ENCODE peak calls at places on chromosome 16, in six cellular contexts. N is GM10248, H is fibroblast of mammary gland, J is fibroblast of lung, T is bronchial epithelial cell, R is WERI-Rb-1. B is an unnamed sample.

GRCh38 chr16:30982548-30983288 is 2.3 kb upstream of the HSD3B7 start:
- DNase-seq in N (no peak), H (peak), J (no peak), T (no peak), R (no peak), B (no peak)

GRCh38 chr16:14013571-14014283 is 57.4 kb upstream of the MRTFB start:
- DNase-seq in N (no peak), H (peak), J (peak), T (peak), R (no peak), B (peak)

GRCh38 chr16:58792188-58792587 is 58.1 kb upstream of the GOT2 start:
- DNase-seq in N (no peak), H (no peak), J (no peak), T (no peak), R (no peak), B (no peak)

GRCh38 chr16:77169650-77170236 is 21.2 kb upstream of the MON1B start:
- DNase-seq in N (peak), H (peak), J (peak), T (peak), R (peak), B (no peak)

GRCh38 chr16:58110590-58111330 is 18.4 kb downstream of the CFAP20 start:
- DNase-seq in N (no peak), H (no peak), J (peak), T (no peak), R (no peak), B (peak)

GRCh38 chr16:67022531-67023214 is 6.3 kb upstream of the CBFB start:
- DNase-seq in N (no peak), H (no peak), J (peak), T (no peak), R (peak), B (peak)

GRCh38 chr16:68281368-68282063 is 17.2 kb downstream of the SLC7A6 start:
- DNase-seq in N (no peak), H (no peak), J (no peak), T (no peak), R (no peak), B (no peak)

GRCh38 chr16:19858006-19858653 is 26.5 kb downstream of the GPRC5B start:
- DNase-seq in N (no peak), H (peak), J (peak), T (no peak), R (no peak), B (no peak)

GRCh38 chr16:81005644-81006471 is 827 bp downstream of the CMC2 start:
- DNase-seq in N (no peak), H (peak), J (no peak), T (peak), R (no peak), B (no peak)

GRCh38 chr16:79071424-79071823 is 529.1 kb downstream of the MAF start:
- DNase-seq in N (no peak), H (no peak), J (no peak), T (peak), R (no peak), B (no peak)

GRCh38 chr16:50802000-50802399 is 60.1 kb downstream of the CYLD start:
- DNase-seq in N (no peak), H (peak), J (peak), T (no peak), R (no peak), B (peak)

GRCh38 chr16:75265911-75266701 is 14.7 kb upstream of the BCAR1 start:
- DNase-seq in N (peak), H (peak), J (no peak), T (no peak), R (peak), B (no peak)

GRCh38 chr16:67928147-67928546 is 3.5 kb downstream of the CTRL start:
- DNase-seq in N (no peak), H (no peak), J (no peak), T (no peak), R (no peak), B (no peak)

GRCh38 chr16:29819506-29819905 is 756 bp upstream of the MVP start:
- DNase-seq in N (no peak), H (no peak), J (no peak), T (no peak), R (no peak), B (no peak)

GRCh38 chr16:24580665-24581064 is 41.3 kb downstream of the RBBP6 start:
- DNase-seq in N (peak), H (peak), J (peak), T (peak), R (no peak), B (peak)

GRCh38 chr16:85303354-85303883 is 191.1 kb upstream of the CIBAR2 start:
- DNase-seq in N (peak), H (no peak), J (peak), T (peak), R (peak), B (no peak)

GRCh38 chr16:23141959-23142740 is 7.1 kb downstream of the USP31 start:
- DNase-seq in N (no peak), H (no peak), J (no peak), T (peak), R (no peak), B (no peak)

GRCh38 chr16:78748471-78748929 is 649.0 kb downstream of the WWOX start:
- DNase-seq in N (no peak), H (no peak), J (no peak), T (peak), R (peak), B (no peak)

GRCh38 chr16:53558665-53559064 is 55.7 kb upstream of the AKTIP start:
- DNase-seq in N (no peak), H (no peak), J (no peak), T (no peak), R (no peak), B (no peak)

GRCh38 chr16:14111713-14112538 is 40.8 kb downstream of the MRTFB start:
- DNase-seq in N (no peak), H (peak), J (no peak), T (no peak), R (no peak), B (no peak)

GRCh38 chr16:30703971-30704370 is 5.0 kb downstream of the SRCAP start:
- DNase-seq in N (no peak), H (no peak), J (no peak), T (no peak), R (no peak), B (no peak)

GRCh38 chr16:69823831-69824563 is 61.9 kb downstream of the WWP2 start:
- DNase-seq in N (peak), H (peak), J (no peak), T (no peak), R (no peak), B (no peak)

GRCh38 chr16:30108059-30108855 is 5.1 kb downstream of the GDPD3 start:
- DNase-seq in N (no peak), H (no peak), J (no peak), T (no peak), R (no peak), B (no peak)

GRCh38 chr16:23979982-23980381 is 144.2 kb downstream of the PRKCB start:
- DNase-seq in N (no peak), H (no peak), J (no peak), T (no peak), R (no peak), B (no peak)

GRCh38 chr16:914453-914852 is 56.3 kb downstream of the LMF1 start:
- DNase-seq in N (no peak), H (peak), J (peak), T (peak), R (no peak), B (no peak)

GRCh38 chr16:17346774-17347569 is 123.8 kb downstream of the XYLT1 start:
- DNase-seq in N (peak), H (no peak), J (no peak), T (no peak), R (no peak), B (no peak)

GRCh38 chr16:346587-346986 is 5.9 kb downstream of the AXIN1 start:
- DNase-seq in N (no peak), H (peak), J (peak), T (peak), R (no peak), B (peak)

GRCh38 chr16:56191807-56192643 is 736 bp downstream of the GNAO1 start:
- DNase-seq in N (no peak), H (no peak), J (no peak), T (no peak), R (no peak), B (no peak)

GRCh38 chr16:58451263-58451662 is 48.7 kb upstream of the NDRG4 start:
- DNase-seq in N (no peak), H (no peak), J (no peak), T (no peak), R (no peak), B (no peak)

GRCh38 chr16:10981697-10982216 is 37.4 kb downstream of the CLEC16A start:
- DNase-seq in N (peak), H (no peak), J (no peak), T (peak), R (peak), B (peak)

GRCh38 chr16:69077251-69077650 is 28.2 kb upstream of the HAS3 start:
- DNase-seq in N (no peak), H (peak), J (peak), T (peak), R (no peak), B (peak)

GRCh38 chr16:67886387-67886786 is 1.7 kb downstream of the NRN1L start:
- DNase-seq in N (no peak), H (no peak), J (no peak), T (no peak), R (peak), B (no peak)

GRCh38 chr16:67462279-67462655 is 18.7 kb downstream of the ATP6V0D1 start:
- DNase-seq in N (no peak), H (no peak), J (peak), T (no peak), R (no peak), B (no peak)

GRCh38 chr16:27414803-27415431 is 12.9 kb downstream of the IL21R start:
- DNase-seq in N (no peak), H (no peak), J (no peak), T (peak), R (no peak), B (no peak)

GRCh38 chr16:30122621-30123160 is 329 bp downstream of the MAPK3 start:
- DNase-seq in N (no peak), H (no peak), J (no peak), T (no peak), R (no peak), B (no peak)

GRCh38 chr16:67169642-67170167 is 633 bp upstream of the NOL3 start:
- DNase-seq in N (no peak), H (no peak), J (peak), T (no peak), R (peak), B (no peak)

GRCh38 chr16:55357241-55357640 is 33.2 kb downstream of the IRX6 start:
- DNase-seq in N (no peak), H (no peak), J (no peak), T (no peak), R (no peak), B (no peak)

GRCh38 chr16:62256406-62256805 is 220.2 kb upstream of the CDH8 start:
- DNase-seq in N (no peak), H (no peak), J (peak), T (peak), R (no peak), B (no peak)
- TF ChIP-seq CTCF in N (no peak), H (no peak), J (no peak), T (peak), R (peak), B (peak)

DNA sequence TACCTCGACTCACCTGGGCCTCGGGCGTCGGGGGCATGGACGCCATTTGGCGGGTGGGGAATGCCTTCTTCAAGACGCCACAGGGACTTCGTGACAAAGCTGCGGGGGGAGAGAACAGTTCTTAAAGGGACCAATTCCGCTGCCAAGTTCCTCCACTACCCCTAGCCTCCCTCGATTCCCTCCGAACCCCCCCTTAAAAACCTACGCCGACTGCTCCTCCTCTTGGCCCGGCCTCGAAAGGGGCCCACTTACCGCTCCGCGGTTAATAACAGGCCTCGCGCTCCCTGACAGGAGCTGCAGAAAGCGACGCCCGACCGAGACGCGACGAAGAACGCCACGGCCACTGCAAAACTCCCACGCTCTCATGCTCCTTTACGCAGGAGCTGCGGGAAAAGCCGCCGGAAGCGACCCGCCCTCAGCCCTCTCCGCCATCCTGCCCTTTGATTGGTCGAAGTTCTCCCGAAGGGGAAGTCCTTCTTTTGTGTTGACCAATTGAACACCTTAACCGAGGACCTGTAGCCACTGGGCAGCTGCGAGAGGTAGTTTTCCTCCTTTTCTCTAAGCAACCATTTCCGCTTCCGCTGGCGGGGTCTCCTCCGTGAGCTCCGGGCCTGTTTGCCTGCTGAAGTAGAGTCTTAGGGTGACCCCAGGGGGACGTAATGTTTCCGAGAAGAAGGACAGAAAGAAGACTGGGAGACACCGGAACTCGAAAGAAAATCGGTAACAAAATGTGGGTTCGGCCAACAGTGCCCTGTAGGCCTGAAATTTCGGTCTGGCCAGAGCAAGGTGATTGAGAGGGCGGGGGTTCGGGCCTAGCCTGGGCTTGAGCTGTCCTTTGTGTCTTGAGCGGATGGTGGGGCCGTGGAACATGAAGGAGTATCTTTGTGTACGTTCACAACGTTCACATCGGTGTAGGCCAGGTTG is at the start of the genes NAA60 and ZNF597:
- DNase-seq in N (peak), H (peak), J (peak), T (peak), R (peak), B (peak)
- TF ChIP-seq CTCF in N (no peak), H (no peak), J (no peak), T (no peak), R (no peak), B (no peak)

GRCh38 chr16:87016636-87017035 is 300.6 kb downstream of the C16orf95 start:
- DNase-seq in N (no peak), H (peak), J (no peak), T (no peak), R (no peak), B (no peak)

GRCh38 chr16:87012954-87013938 is 303.9 kb downstream of the C16orf95 start:
- DNase-seq in N (no peak), H (no peak), J (no peak), T (no peak), R (no peak), B (no peak)

GRCh38 chr16:87016056-87016455 is 301.1 kb downstream of the C16orf95 start:
- DNase-seq in N (no peak), H (no peak), J (no peak), T (no peak), R (no peak), B (no peak)

GRCh38 chr16:87014112-87014511 is 303.1 kb downstream of the C16orf95 start:
- DNase-seq in N (no peak), H (no peak), J (no peak), T (no peak), R (no peak), B (no peak)

GRCh38 chr16:87017388-87018012 is 299.7 kb downstream of the C16orf95 start:
- DNase-seq in N (no peak), H (peak), J (peak), T (peak), R (no peak), B (peak)
- TF ChIP-seq CTCF in N (no peak), H (peak), J (peak), T (no peak), R (peak), B (peak)

GRCh38 chr16:89491238-89491869 is 993 bp upstream of the ANKRD11 start:
- DNase-seq in N (no peak), H (no peak), J (no peak), T (no peak), R (no peak), B (no peak)
- TF ChIP-seq CTCF in N (no peak), H (peak), J (no peak), T (no peak), R (no peak), B (peak)

DNA sequence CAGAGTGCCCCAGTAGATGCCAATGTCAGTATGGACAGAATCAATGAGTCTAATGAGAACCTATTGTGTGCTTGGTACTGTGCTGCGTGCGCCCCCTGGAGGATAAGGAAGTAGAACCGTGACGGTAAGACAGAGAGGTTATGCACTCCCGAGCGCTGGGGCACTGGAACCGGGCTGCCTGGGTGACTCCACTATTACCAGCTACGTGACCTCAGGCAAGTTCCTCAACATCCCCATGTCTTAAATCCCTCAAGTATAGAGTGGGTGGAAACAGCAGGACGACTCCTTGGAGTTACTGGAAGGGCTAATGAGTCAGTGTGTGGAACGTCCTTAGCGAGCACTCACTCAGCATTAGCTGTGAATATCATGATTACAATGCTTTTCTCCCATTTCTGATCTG is 16.2 kb downstream of the CHST4 start:
- DNase-seq in N (peak), H (peak), J (no peak), T (peak), R (peak), B (no peak)
- TF ChIP-seq CTCF in N (peak), H (peak), J (peak), T (peak), R (peak), B (peak)